ENCODE peak calls at places on chromosomes 4 and X, in ten cellular contexts. One of them, this sample, is unnamed.

GRCh38 chr4:112073201-112073600 is 72.1 kb upstream of the FAM241A start:
- DNase-seq in fibroblast of lung: no peak
- DNase-seq in AG09309: no peak
- DNase-seq in SK-N-SH: no peak
- DNase-seq in A549: no peak
- DNase-seq in tibial nerve: no peak
- DNase-seq in neural progenitor cell: no peak
- DNase-seq in right atrium auricular region: no peak
- DNase-seq in lung: no peak
- DNase-seq in cardiac muscle cell: no peak
- DNase-seq in this sample: no peak

GRCh38 chr4:13597604-13598003 is 29.9 kb downstream of the BOD1L1 start:
- DNase-seq in tibial nerve: no peak
- DNase-seq in cardiac muscle cell: no peak
- DNase-seq in lung: no peak
- DNase-seq in AG09309: peak
- DNase-seq in SK-N-SH: no peak
- DNase-seq in fibroblast of lung: no peak
- DNase-seq in A549: no peak
- DNase-seq in neural progenitor cell: no peak
- DNase-seq in right atrium auricular region: no peak
- DNase-seq in this sample: no peak

GRCh38 chr4:121138445-121138844 is 25.7 kb downstream of the TNIP3 start:
- DNase-seq in AG09309: no peak
- DNase-seq in cardiac muscle cell: no peak
- DNase-seq in neural progenitor cell: no peak
- DNase-seq in tibial nerve: no peak
- DNase-seq in fibroblast of lung: no peak
- DNase-seq in A549: no peak
- DNase-seq in lung: no peak
- DNase-seq in SK-N-SH: no peak
- DNase-seq in right atrium auricular region: no peak
- DNase-seq in this sample: no peak

GRCh38 chr4:1202526-1203378 is 30.4 kb upstream of the SPON2 start:
- DNase-seq in AG09309: no peak
- DNase-seq in A549: no peak
- DNase-seq in SK-N-SH: peak
- DNase-seq in neural progenitor cell: no peak
- DNase-seq in cardiac muscle cell: no peak
- DNase-seq in tibial nerve: peak
- DNase-seq in fibroblast of lung: no peak
- DNase-seq in lung: no peak
- DNase-seq in right atrium auricular region: peak
- DNase-seq in this sample: no peak

GRCh38 chr4:119971763-119972162 is 94.9 kb downstream of the MAD2L1 start:
- DNase-seq in lung: no peak
- DNase-seq in fibroblast of lung: no peak
- DNase-seq in cardiac muscle cell: no peak
- DNase-seq in tibial nerve: no peak
- DNase-seq in SK-N-SH: no peak
- DNase-seq in A549: no peak
- DNase-seq in AG09309: no peak
- DNase-seq in right atrium auricular region: no peak
- DNase-seq in neural progenitor cell: no peak
- DNase-seq in this sample: no peak

GRCh38 chrX:24334473-24334872 is 20.6 kb upstream of the SUPT20HL2 start:
- DNase-seq in right atrium auricular region: no peak
- DNase-seq in neural progenitor cell: no peak
- DNase-seq in fibroblast of lung: peak
- DNase-seq in tibial nerve: no peak
- DNase-seq in SK-N-SH: no peak
- DNase-seq in cardiac muscle cell: no peak
- DNase-seq in A549: no peak
- DNase-seq in lung: no peak
- DNase-seq in AG09309: no peak
- DNase-seq in this sample: no peak

GRCh38 chr4:128388352-128388630 is 100.7 kb upstream of the PGRMC2 start:
- DNase-seq in tibial nerve: no peak
- DNase-seq in A549: no peak
- DNase-seq in SK-N-SH: no peak
- DNase-seq in right atrium auricular region: no peak
- DNase-seq in fibroblast of lung: peak
- DNase-seq in AG09309: no peak
- DNase-seq in lung: no peak
- DNase-seq in cardiac muscle cell: no peak
- DNase-seq in neural progenitor cell: no peak
- DNase-seq in this sample: no peak

GRCh38 chrX:45133465-45133864 is 67.2 kb downstream of the DIPK2B start:
- DNase-seq in tibial nerve: no peak
- DNase-seq in A549: no peak
- DNase-seq in cardiac muscle cell: no peak
- DNase-seq in AG09309: no peak
- DNase-seq in right atrium auricular region: no peak
- DNase-seq in lung: no peak
- DNase-seq in fibroblast of lung: no peak
- DNase-seq in SK-N-SH: no peak
- DNase-seq in neural progenitor cell: no peak
- DNase-seq in this sample: no peak

GRCh38 chr4:8410641-8411271 is 29.8 kb downstream of the ACOX3 start:
- DNase-seq in cardiac muscle cell: peak
- DNase-seq in neural progenitor cell: peak
- DNase-seq in fibroblast of lung: peak
- DNase-seq in lung: peak
- DNase-seq in tibial nerve: peak
- DNase-seq in A549: peak
- DNase-seq in SK-N-SH: peak
- DNase-seq in right atrium auricular region: no peak
- DNase-seq in AG09309: no peak
- DNase-seq in this sample: peak

GRCh38 chr4:110616162-110617062 is 6.5 kb downstream of the PITX2 start:
- DNase-seq in lung: no peak
- DNase-seq in neural progenitor cell: no peak
- DNase-seq in fibroblast of lung: no peak
- DNase-seq in cardiac muscle cell: no peak
- DNase-seq in tibial nerve: no peak
- DNase-seq in A549: no peak
- DNase-seq in AG09309: no peak
- DNase-seq in right atrium auricular region: no peak
- DNase-seq in SK-N-SH: no peak
- DNase-seq in this sample: no peak

GRCh38 chr4:110613710-110614109 is 9.2 kb downstream of the PITX2 start:
- DNase-seq in tibial nerve: no peak
- DNase-seq in right atrium auricular region: no peak
- DNase-seq in neural progenitor cell: no peak
- DNase-seq in fibroblast of lung: no peak
- DNase-seq in cardiac muscle cell: no peak
- DNase-seq in AG09309: no peak
- DNase-seq in A549: no peak
- DNase-seq in SK-N-SH: no peak
- DNase-seq in lung: no peak
- DNase-seq in this sample: no peak

GRCh38 chr4:110615366-110616161 is 7.3 kb downstream of the PITX2 start:
- DNase-seq in A549: no peak
- DNase-seq in lung: no peak
- DNase-seq in cardiac muscle cell: no peak
- DNase-seq in fibroblast of lung: no peak
- DNase-seq in right atrium auricular region: no peak
- DNase-seq in neural progenitor cell: peak
- DNase-seq in AG09309: no peak
- DNase-seq in tibial nerve: no peak
- DNase-seq in SK-N-SH: no peak
- DNase-seq in this sample: no peak

GRCh38 chr4:110614173-110614948 is 8.5 kb downstream of the PITX2 start:
- DNase-seq in lung: no peak
- DNase-seq in right atrium auricular region: no peak
- DNase-seq in neural progenitor cell: peak
- DNase-seq in tibial nerve: no peak
- DNase-seq in SK-N-SH: no peak
- DNase-seq in cardiac muscle cell: no peak
- DNase-seq in fibroblast of lung: no peak
- DNase-seq in AG09309: no peak
- DNase-seq in A549: no peak
- DNase-seq in this sample: no peak

DNA sequence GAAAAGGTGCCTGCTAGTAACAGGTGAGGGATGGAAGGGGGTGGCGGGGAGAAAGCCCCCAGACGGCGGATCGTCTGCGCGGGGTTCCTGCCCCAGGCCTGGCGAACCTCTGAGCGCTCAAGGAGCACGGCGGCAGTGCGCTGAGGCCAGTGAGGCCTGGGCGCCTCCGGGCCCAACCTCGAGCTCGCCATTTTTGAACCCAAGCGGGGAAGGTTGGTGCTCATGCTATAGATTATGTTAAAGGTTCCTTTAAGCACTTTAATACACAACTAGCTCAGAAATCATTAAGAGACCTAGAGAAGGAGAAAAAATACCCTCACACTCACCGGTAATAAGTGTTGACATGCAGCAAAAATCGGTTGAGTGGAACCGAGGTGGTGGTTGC is 7.9 kb downstream of the PITX2 start:
- DNase-seq in cardiac muscle cell: no peak
- DNase-seq in AG09309: no peak
- DNase-seq in lung: no peak
- DNase-seq in SK-N-SH: no peak
- DNase-seq in tibial nerve: no peak
- DNase-seq in neural progenitor cell: peak
- DNase-seq in fibroblast of lung: no peak
- DNase-seq in right atrium auricular region: no peak
- DNase-seq in A549: no peak
- DNase-seq in this sample: no peak
- H3K4me3 ChIP-seq in cardiac muscle cell: no peak
- H3K4me3 ChIP-seq in AG09309: no peak
- H3K4me3 ChIP-seq in lung: no peak
- H3K4me3 ChIP-seq in SK-N-SH: no peak
- H3K4me3 ChIP-seq in tibial nerve: no peak
- H3K4me3 ChIP-seq in neural progenitor cell: peak
- H3K4me3 ChIP-seq in fibroblast of lung: no peak
- H3K4me3 ChIP-seq in right atrium auricular region: peak
- H3K4me3 ChIP-seq in A549: no peak
- H3K4me3 ChIP-seq in this sample: no peak

DNA sequence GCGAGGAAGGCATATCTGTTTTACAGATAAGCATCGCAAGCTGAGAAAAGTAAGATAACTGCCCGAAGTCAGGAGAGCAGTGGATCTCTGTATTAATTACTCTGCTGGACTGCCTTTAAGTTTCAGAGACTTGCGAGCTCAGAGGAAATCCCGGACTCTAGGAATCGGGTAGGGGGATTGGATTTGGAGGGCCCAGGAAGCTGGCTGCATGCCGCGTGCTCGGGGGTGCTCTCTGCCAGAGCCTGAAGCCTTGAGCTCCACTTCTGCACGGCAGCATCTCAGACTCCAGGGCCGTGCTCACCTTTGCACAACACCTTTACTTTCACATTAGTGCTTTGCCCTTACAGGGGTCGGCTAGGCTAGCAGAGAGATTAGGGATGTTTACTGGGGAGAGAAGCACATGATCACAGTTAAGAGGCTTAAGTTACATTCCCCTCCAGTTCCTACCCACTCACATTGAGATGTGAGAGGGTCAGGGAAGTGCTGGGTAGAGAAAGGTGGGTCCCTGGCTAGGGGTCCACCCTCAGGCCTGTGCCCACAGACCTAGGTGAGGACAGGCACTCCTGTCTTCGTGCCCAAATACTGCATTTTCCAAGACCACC is 57.0 kb downstream of the TRIML1 start:
- DNase-seq in tibial nerve: no peak
- DNase-seq in fibroblast of lung: no peak
- DNase-seq in lung: no peak
- DNase-seq in AG09309: no peak
- DNase-seq in SK-N-SH: peak
- DNase-seq in A549: no peak
- DNase-seq in neural progenitor cell: peak
- DNase-seq in right atrium auricular region: no peak
- DNase-seq in cardiac muscle cell: no peak
- DNase-seq in this sample: no peak
- H3K4me3 ChIP-seq in tibial nerve: no peak
- H3K4me3 ChIP-seq in fibroblast of lung: no peak
- H3K4me3 ChIP-seq in lung: no peak
- H3K4me3 ChIP-seq in AG09309: no peak
- H3K4me3 ChIP-seq in SK-N-SH: no peak
- H3K4me3 ChIP-seq in A549: no peak
- H3K4me3 ChIP-seq in neural progenitor cell: no peak
- H3K4me3 ChIP-seq in right atrium auricular region: no peak
- H3K4me3 ChIP-seq in cardiac muscle cell: no peak
- H3K4me3 ChIP-seq in this sample: no peak

DNA sequence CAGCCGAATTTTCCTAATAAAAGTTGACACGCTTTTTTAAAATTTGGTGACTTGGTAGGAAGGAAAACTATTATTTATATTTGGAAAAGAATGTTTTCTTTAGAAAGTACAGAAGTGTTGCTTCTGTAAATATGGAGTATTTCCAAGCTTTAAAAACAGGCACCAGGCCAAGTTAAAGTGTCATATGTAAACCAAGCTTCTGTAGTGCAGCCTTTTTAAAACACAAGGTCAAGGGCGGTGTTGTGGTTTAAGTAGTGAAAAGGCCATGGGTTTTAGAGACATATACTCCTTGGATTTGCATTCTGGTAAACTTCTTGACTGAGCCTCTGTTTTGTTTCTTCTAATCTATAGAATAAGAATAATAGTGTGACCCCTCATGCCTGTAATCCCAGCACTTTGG is 62.8 kb downstream of the TRIM2 start:
- DNase-seq in SK-N-SH: no peak
- DNase-seq in A549: no peak
- DNase-seq in neural progenitor cell: no peak
- DNase-seq in right atrium auricular region: no peak
- DNase-seq in tibial nerve: no peak
- DNase-seq in AG09309: no peak
- DNase-seq in fibroblast of lung: peak
- DNase-seq in lung: no peak
- DNase-seq in cardiac muscle cell: peak
- DNase-seq in this sample: no peak
- H3K4me3 ChIP-seq in SK-N-SH: no peak
- H3K4me3 ChIP-seq in A549: no peak
- H3K4me3 ChIP-seq in neural progenitor cell: no peak
- H3K4me3 ChIP-seq in right atrium auricular region: no peak
- H3K4me3 ChIP-seq in tibial nerve: no peak
- H3K4me3 ChIP-seq in AG09309: no peak
- H3K4me3 ChIP-seq in fibroblast of lung: no peak
- H3K4me3 ChIP-seq in lung: no peak
- H3K4me3 ChIP-seq in cardiac muscle cell: no peak
- H3K4me3 ChIP-seq in this sample: no peak

DNA sequence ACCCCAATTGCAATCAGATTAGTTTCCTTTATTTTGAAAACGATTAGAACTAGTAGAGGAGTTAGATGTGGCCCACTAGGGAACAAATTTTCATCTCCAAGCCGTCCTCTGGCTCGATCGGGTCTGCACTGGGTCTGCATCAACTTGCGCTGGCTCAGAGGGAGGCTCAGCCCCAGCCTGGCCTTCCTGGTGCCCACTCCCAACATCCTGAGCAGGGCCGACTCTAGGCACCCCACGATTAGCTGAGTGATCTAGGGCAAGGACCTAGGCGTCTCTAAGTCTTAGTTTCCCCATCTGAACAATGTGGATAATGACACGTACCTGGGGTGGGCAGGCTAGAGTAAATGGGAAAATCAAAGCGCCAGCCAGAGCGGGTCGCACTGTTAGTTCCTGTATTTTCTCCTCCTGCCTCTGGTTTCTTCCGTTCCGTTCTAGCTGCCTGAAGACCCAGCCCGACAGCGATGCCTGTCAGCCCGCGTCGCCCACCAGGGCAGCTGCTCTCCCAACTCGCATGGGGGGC is 7.7 kb upstream of the HAND2 start:
- DNase-seq in AG09309: no peak
- DNase-seq in lung: no peak
- DNase-seq in tibial nerve: no peak
- DNase-seq in neural progenitor cell: no peak
- DNase-seq in SK-N-SH: no peak
- DNase-seq in A549: no peak
- DNase-seq in fibroblast of lung: no peak
- DNase-seq in right atrium auricular region: no peak
- DNase-seq in cardiac muscle cell: no peak
- DNase-seq in this sample: no peak
- H3K4me3 ChIP-seq in AG09309: no peak
- H3K4me3 ChIP-seq in lung: no peak
- H3K4me3 ChIP-seq in tibial nerve: peak
- H3K4me3 ChIP-seq in neural progenitor cell: peak
- H3K4me3 ChIP-seq in SK-N-SH: peak
- H3K4me3 ChIP-seq in A549: no peak
- H3K4me3 ChIP-seq in fibroblast of lung: no peak
- H3K4me3 ChIP-seq in right atrium auricular region: peak
- H3K4me3 ChIP-seq in cardiac muscle cell: peak
- H3K4me3 ChIP-seq in this sample: peak